ENCODE peak calls at places on chromosomes 6 and 20, in ten cellular contexts. One of them, this sample, is unnamed.

GRCh38 chr6:13463327-13463717 is 24.1 kb downstream of the GFOD1 start:
- DNase-seq in NCI-H2029: no peak
- DNase-seq in T-cell: no peak
- DNase-seq in SW480: no peak
- DNase-seq in EL: no peak
- DNase-seq in CD4-positive, alpha-beta T cell: no peak
- DNase-seq in activated CD4-positive, alpha-beta T cell treated with anti-CD3 and anti-CD28 coated beads, Interleukin-2, amount 10 ng/mL, durations not matched to agents 7 days and 5 days: no peak
- DNase-seq in amniotic stem cell: no peak
- DNase-seq in NCI-H524: no peak
- DNase-seq in adrenal gland: no peak
- DNase-seq in this sample: no peak

GRCh38 chr20:43492101-43492500 is 15.4 kb upstream of the L3MBTL1 start:
- DNase-seq in NCI-H2029: no peak
- DNase-seq in T-cell: no peak
- DNase-seq in SW480: no peak
- DNase-seq in EL: peak
- DNase-seq in CD4-positive, alpha-beta T cell: no peak
- DNase-seq in activated CD4-positive, alpha-beta T cell treated with anti-CD3 and anti-CD28 coated beads, Interleukin-2, amount 10 ng/mL, durations not matched to agents 7 days and 5 days: no peak
- DNase-seq in amniotic stem cell: no peak
- DNase-seq in NCI-H524: no peak
- DNase-seq in adrenal gland: no peak
- DNase-seq in this sample: no peak

GRCh38 chr6:2819891-2820814 is 21.5 kb downstream of the SERPINB1 start:
- DNase-seq in NCI-H2029: no peak
- DNase-seq in T-cell: no peak
- DNase-seq in SW480: no peak
- DNase-seq in EL: no peak
- DNase-seq in CD4-positive, alpha-beta T cell: no peak
- DNase-seq in activated CD4-positive, alpha-beta T cell treated with anti-CD3 and anti-CD28 coated beads, Interleukin-2, amount 10 ng/mL, durations not matched to agents 7 days and 5 days: no peak
- DNase-seq in amniotic stem cell: no peak
- DNase-seq in NCI-H524: no peak
- DNase-seq in adrenal gland: no peak
- DNase-seq in this sample: no peak

GRCh38 chr6:96075826-96076225 is 60.1 kb downstream of the FUT9 start:
- DNase-seq in NCI-H2029: no peak
- DNase-seq in T-cell: no peak
- DNase-seq in SW480: no peak
- DNase-seq in EL: no peak
- DNase-seq in CD4-positive, alpha-beta T cell: no peak
- DNase-seq in activated CD4-positive, alpha-beta T cell treated with anti-CD3 and anti-CD28 coated beads, Interleukin-2, amount 10 ng/mL, durations not matched to agents 7 days and 5 days: no peak
- DNase-seq in amniotic stem cell: no peak
- DNase-seq in NCI-H524: no peak
- DNase-seq in adrenal gland: no peak
- DNase-seq in this sample: no peak

GRCh38 chr6:122869437-122870024 is 80.5 kb downstream of the SMPDL3A start:
- DNase-seq in NCI-H2029: peak
- DNase-seq in T-cell: no peak
- DNase-seq in SW480: peak
- DNase-seq in EL: peak
- DNase-seq in CD4-positive, alpha-beta T cell: no peak
- DNase-seq in activated CD4-positive, alpha-beta T cell treated with anti-CD3 and anti-CD28 coated beads, Interleukin-2, amount 10 ng/mL, durations not matched to agents 7 days and 5 days: no peak
- DNase-seq in amniotic stem cell: peak
- DNase-seq in NCI-H524: peak
- DNase-seq in adrenal gland: peak
- DNase-seq in this sample: no peak

GRCh38 chr20:48463096-48463710 is 364.6 kb downstream of the PREX1 start:
- DNase-seq in NCI-H2029: no peak
- DNase-seq in T-cell: no peak
- DNase-seq in SW480: no peak
- DNase-seq in EL: no peak
- DNase-seq in CD4-positive, alpha-beta T cell: no peak
- DNase-seq in activated CD4-positive, alpha-beta T cell treated with anti-CD3 and anti-CD28 coated beads, Interleukin-2, amount 10 ng/mL, durations not matched to agents 7 days and 5 days: no peak
- DNase-seq in amniotic stem cell: no peak
- DNase-seq in NCI-H524: no peak
- DNase-seq in adrenal gland: no peak
- DNase-seq in this sample: no peak

GRCh38 chr6:139920027-139920851 is 545.8 kb upstream of the CITED2 start:
- DNase-seq in NCI-H2029: no peak
- DNase-seq in T-cell: no peak
- DNase-seq in SW480: no peak
- DNase-seq in EL: no peak
- DNase-seq in CD4-positive, alpha-beta T cell: no peak
- DNase-seq in activated CD4-positive, alpha-beta T cell treated with anti-CD3 and anti-CD28 coated beads, Interleukin-2, amount 10 ng/mL, durations not matched to agents 7 days and 5 days: no peak
- DNase-seq in amniotic stem cell: no peak
- DNase-seq in NCI-H524: no peak
- DNase-seq in adrenal gland: no peak
- DNase-seq in this sample: no peak

GRCh38 chr6:137248702-137249101 is 29.5 kb upstream of the IFNGR1 start:
- DNase-seq in NCI-H2029: no peak
- DNase-seq in T-cell: no peak
- DNase-seq in SW480: no peak
- DNase-seq in EL: no peak
- DNase-seq in CD4-positive, alpha-beta T cell: no peak
- DNase-seq in activated CD4-positive, alpha-beta T cell treated with anti-CD3 and anti-CD28 coated beads, Interleukin-2, amount 10 ng/mL, durations not matched to agents 7 days and 5 days: no peak
- DNase-seq in amniotic stem cell: no peak
- DNase-seq in NCI-H524: no peak
- DNase-seq in adrenal gland: peak
- DNase-seq in this sample: no peak

GRCh38 chr6:69019832-69020231 is 384.8 kb downstream of the ADGRB3 start:
- DNase-seq in NCI-H2029: no peak
- DNase-seq in T-cell: no peak
- DNase-seq in SW480: no peak
- DNase-seq in EL: peak
- DNase-seq in CD4-positive, alpha-beta T cell: no peak
- DNase-seq in activated CD4-positive, alpha-beta T cell treated with anti-CD3 and anti-CD28 coated beads, Interleukin-2, amount 10 ng/mL, durations not matched to agents 7 days and 5 days: no peak
- DNase-seq in amniotic stem cell: no peak
- DNase-seq in NCI-H524: no peak
- DNase-seq in adrenal gland: no peak
- DNase-seq in this sample: no peak